ENCODE peak calls at places on chromosome 18, in four cellular contexts. R, W, J and K are unnamed samples.

GRCh38 chr18:12394428-12394827 is 13.3 kb upstream of the PRELID3A start:
- DNase-seq in J (peak; percentile 26), R (no peak), W (peak; percentile 9), K (peak; percentile 78)

GRCh38 chr18:57728941-57729511 is 74.1 kb downstream of the ATP8B1 start:
- DNase-seq in R (no peak), W (no peak), J (peak; percentile 48), K (no peak)

GRCh38 chr18:40159141-40160017 is 1795.7 kb upstream of the PIK3C3 start:
- DNase-seq in W (no peak), R (peak; percentile 35), J (peak; percentile 21), K (no peak)

GRCh38 chr18:49645196-49645595 is 83.3 kb downstream of the LIPG start:
- DNase-seq in W (no peak), R (no peak), J (no peak), K (no peak)

GRCh38 chr18:10515456-10515855 is 10.4 kb upstream of the NAPG start:
- DNase-seq in W (no peak), R (no peak), J (no peak), K (no peak)

GRCh38 chr18:41829648-41830516 is 125.2 kb upstream of the PIK3C3 start:
- DNase-seq in W (no peak), R (peak; percentile 37), J (no peak), K (no peak)

GRCh38 chr18:6963452-6964097 is 154.0 kb downstream of the LAMA1 start:
- DNase-seq in W (no peak), J (no peak), R (peak; percentile 55), K (no peak)

GRCh38 chr18:22490429-22490846 is 72.7 kb upstream of the CTAGE1 start:
- DNase-seq in J (peak; percentile 12), W (no peak), R (peak; percentile 79), K (no peak)

GRCh38 chr18:44536041-44536440 is 144.6 kb upstream of the SETBP1 start:
- DNase-seq in J (no peak), W (no peak), R (no peak), K (no peak)

GRCh38 chr18:63520053-63520452 is 22.1 kb upstream of the SERPINB12 start:
- DNase-seq in R (no peak), W (no peak), J (no peak), K (no peak)

GRCh38 chr18:35467624-35468016 is 30.1 kb downstream of the INO80C start:
- DNase-seq in J (no peak), W (no peak), R (no peak), K (no peak)

GRCh38 chr18:75200071-75200470 is 8.9 kb downstream of the PTGR3 start:
- DNase-seq in W (no peak), R (no peak), J (no peak), K (no peak)

GRCh38 chr18:13577091-13577697 is 149.2 kb downstream of the FAM210A start:
- DNase-seq in J (no peak), R (no peak), W (no peak), K (no peak)

GRCh38 chr18:12410121-12410520 is 2.4 kb downstream of the PRELID3A start:
- DNase-seq in R (no peak), J (no peak), W (no peak), K (no peak)

GRCh38 chr18:34862561-34862960 is 152.5 kb downstream of the DTNA start:
- DNase-seq in J (no peak), W (no peak), R (no peak), K (no peak)

GRCh38 chr18:23300211-23300887 is 152.7 kb upstream of the RIOK3 start:
- DNase-seq in J (no peak), R (no peak), W (no peak), K (no peak)

GRCh38 chr18:74652392-74652988 is 54.8 kb downstream of the ZNF407 start:
- DNase-seq in R (peak; percentile 33), W (peak; percentile 32), J (peak; percentile 22), K (no peak)

GRCh38 chr18:30376515-30376914 is 666.0 kb downstream of the DSC3 start:
- DNase-seq in R (peak; percentile 7), W (no peak), J (peak; percentile 10), K (no peak)

GRCh38 chr18:36568487-36568886 is 260.3 kb downstream of the TPGS2 start:
- DNase-seq in J (no peak), W (no peak), R (no peak), K (no peak)

GRCh38 chr18:9914584-9915290 is 921 bp downstream of the VAPA start:
- DNase-seq in R (peak; percentile 51), W (peak; percentile 61), J (peak; percentile 76), K (no peak)

GRCh38 chr18:24341361-24341760 is 56.3 kb downstream of the OSBPL1A start:
- DNase-seq in R (no peak), W (no peak), J (no peak), K (no peak)

GRCh38 chr18:45932708-45933107 is 34.4 kb downstream of the EPG5 start:
- DNase-seq in W (no peak), J (no peak), R (no peak), K (no peak)

GRCh38 chr18:79528846-79529245 is 133.1 kb downstream of the NFATC1 start:
- DNase-seq in J (peak; percentile 62), R (peak; percentile 36), W (peak; percentile 75), K (peak; percentile 34)
- TF ChIP-seq CTCF in J (peak; percentile 64), R (peak; percentile 87), W (peak; percentile 86), K (no peak)

GRCh38 chr18:2471523-2471922 is 99.8 kb downstream of the METTL4 start:
- DNase-seq in J (peak; percentile 9), R (no peak), W (peak; percentile 36), K (no peak)
- TF ChIP-seq RNF2 in J (no peak), R (no peak), W (no peak), K (no peak)

GRCh38 chr18:76621184-76621583 is 126.1 kb upstream of the ZNF516 start:
- DNase-seq in W (no peak), J (no peak), R (no peak), K (no peak)

GRCh38 chr18:76619342-76620315 is 124.6 kb upstream of the ZNF516 start:
- DNase-seq in W (no peak), R (no peak), J (no peak), K (no peak)

GRCh38 chr18:76618721-76619120 is 123.7 kb upstream of the ZNF516 start:
- DNase-seq in J (no peak), R (no peak), W (no peak), K (no peak)

GRCh38 chr18:76621782-76622495 is 126.9 kb upstream of the ZNF516 start:
- DNase-seq in J (no peak), R (no peak), W (no peak), K (no peak)

GRCh38 chr18:76620326-76620813 is 125.3 kb upstream of the ZNF516 start:
- DNase-seq in J (no peak), W (peak; percentile 17), R (no peak), K (no peak)
- TF ChIP-seq CTCF in J (no peak), W (peak; percentile 27), R (peak; percentile 49), K (peak; percentile 73)

DNA sequence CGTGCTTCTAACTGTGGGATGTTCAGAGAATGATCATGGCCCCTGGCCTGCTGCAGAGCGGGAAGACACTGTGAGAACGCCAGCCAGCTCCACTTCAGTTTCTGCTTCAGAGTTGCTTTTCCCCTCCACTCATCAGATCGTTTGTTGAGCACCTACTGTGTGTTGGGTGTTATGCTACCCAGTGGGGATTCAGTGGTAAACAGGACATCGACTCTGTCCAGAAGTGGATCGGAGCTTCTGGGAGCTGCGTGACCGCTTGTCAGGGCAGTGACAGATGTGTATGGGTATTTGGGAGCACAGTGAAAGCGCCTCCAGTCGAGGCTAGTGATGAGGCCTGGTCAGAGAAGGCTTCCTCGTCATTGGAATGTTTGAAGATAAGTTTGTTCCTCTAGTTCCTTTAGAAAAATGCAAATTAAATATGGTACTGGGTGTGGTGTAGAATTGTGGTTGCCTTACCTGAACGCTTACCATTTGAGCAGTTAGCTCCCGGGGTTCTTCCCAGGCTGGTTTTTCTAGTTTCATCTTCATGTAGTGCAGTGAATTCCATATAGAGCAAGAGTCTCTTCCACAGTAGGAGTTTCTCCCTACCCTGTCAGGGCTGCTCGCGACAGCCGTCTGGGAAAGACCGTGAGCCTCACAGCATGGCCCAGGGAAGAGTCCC is 2.8 kb downstream of the RAB12 start:
- DNase-seq in J (no peak), W (no peak), R (no peak), K (no peak)
- TF ChIP-seq RNF2 in J (no peak), W (no peak), R (no peak), K (no peak)

GRCh38 chr18:3966985-3967856 is 487.9 kb downstream of the DLGAP1 start:
- DNase-seq in J (peak; percentile 89), R (no peak), W (no peak), K (no peak)
- TF ChIP-seq CTCF in J (no peak), R (no peak), W (no peak), K (no peak)